ENCODE peak calls at places on chromosomes 12 and 14, in nine cellular contexts. K, B, Z, I, J, N, H, P and M are unnamed samples.

GRCh38 chr14:55881577-55882241 is 236.5 kb upstream of the PELI2 start:
- DNase-seq in K (no peak), B (peak; percentile 74), Z (no peak), I (no peak), J (peak; percentile 4), N (no peak), H (no peak), P (peak; percentile 61), M (peak; percentile 7)

GRCh38 chr12:5745251-5745888 is 199.7 kb downstream of the ANO2 start:
- DNase-seq in K (no peak), B (peak; percentile 73), Z (peak; percentile 47), I (peak; percentile 77), J (peak; percentile 39), N (no peak), H (peak; percentile 19), P (peak; percentile 60), M (peak; percentile 45)

GRCh38 chr14:81323621-81324400 is 76.3 kb downstream of the STON2 start:
- DNase-seq in K (peak; percentile 63), B (no peak), Z (peak; percentile 36), I (peak; percentile 81), J (no peak), N (no peak), H (no peak), P (no peak), M (no peak)

GRCh38 chr14:105665247-105665950 is 139.0 kb downstream of the TMEM121 start:
- DNase-seq in K (no peak), B (no peak), Z (no peak), I (no peak), J (no peak), N (no peak), H (no peak), P (no peak), M (no peak)

GRCh38 chr12:18898469-18898868 is 160.6 kb downstream of the CAPZA3 start:
- DNase-seq in K (no peak), B (peak; percentile 52), Z (no peak), I (no peak), J (no peak), N (no peak), H (no peak), P (no peak), M (no peak)

GRCh38 chr12:62787023-62787422 is 147.9 kb downstream of the PPM1H start:
- DNase-seq in K (no peak), B (no peak), Z (no peak), I (no peak), J (no peak), N (no peak), H (no peak), P (no peak), M (no peak)

GRCh38 chr14:95445676-95446075 is 70.8 kb downstream of the SYNE3 start:
- DNase-seq in K (no peak), B (no peak), Z (no peak), I (no peak), J (no peak), N (no peak), H (no peak), P (no peak), M (no peak)

GRCh38 chr12:85413266-85413665 is 133.2 kb downstream of the ALX1 start:
- DNase-seq in K (no peak), B (no peak), Z (no peak), I (no peak), J (no peak), N (no peak), H (peak; percentile 5), P (no peak), M (no peak)

GRCh38 chr14:60357551-60357930 is 108.5 kb downstream of the PPM1A start:
- DNase-seq in K (no peak), B (no peak), Z (no peak), I (no peak), J (no peak), N (no peak), H (no peak), P (no peak), M (no peak)

GRCh38 chr14:70638416-70638815 is 3.3 kb upstream of the TTC9 start:
- DNase-seq in K (peak; percentile 61), B (no peak), Z (no peak), I (no peak), J (no peak), N (no peak), H (no peak), P (no peak), M (no peak)

GRCh38 chr12:6539276-6540134 is 5.2 kb downstream of the GAPDH start:
- DNase-seq in K (no peak), B (peak; percentile 49), Z (no peak), I (peak; percentile 56), J (no peak), N (no peak), H (peak; percentile 48), P (no peak), M (no peak)

GRCh38 chr12:120439646-120440247 is 1.8 kb downstream of the COX6A1 start:
- DNase-seq in K (peak; percentile 24), B (peak; percentile 80), Z (peak; percentile 59), I (peak; percentile 63), J (peak; percentile 63), N (peak; percentile 42), H (peak; percentile 68), P (peak; percentile 65), M (peak; percentile 26)

GRCh38 chr14:102238131-102238530 is 66.8 kb downstream of the MOK start:
- DNase-seq in K (no peak), B (no peak), Z (no peak), I (no peak), J (no peak), N (no peak), H (no peak), P (no peak), M (no peak)

GRCh38 chr14:30221546-30221945 is 293.9 kb upstream of the PRKD1 start:
- DNase-seq in K (no peak), B (no peak), Z (no peak), I (no peak), J (no peak), N (no peak), H (no peak), P (no peak), M (no peak)

GRCh38 chr14:72476657-72477499 is 417.0 kb downstream of the DPF3 start:
- DNase-seq in K (no peak), B (peak; percentile 79), Z (peak; percentile 76), I (no peak), J (peak; percentile 74), N (no peak), H (peak; percentile 31), P (no peak), M (peak; percentile 85)

GRCh38 chr14:60658116-60658515 is 8.8 kb upstream of the SIX1 start:
- DNase-seq in K (no peak), B (no peak), Z (no peak), I (no peak), J (no peak), N (no peak), H (no peak), P (no peak), M (no peak)

GRCh38 chr12:14403711-14404164 is 38.3 kb downstream of the ATF7IP start:
- DNase-seq in K (peak; percentile 68), B (peak; percentile 67), Z (no peak), I (peak; percentile 51), J (peak; percentile 82), N (no peak), H (peak; percentile 85), P (peak; percentile 29), M (peak; percentile 75)

GRCh38 chr12:131116437-131117117 is 162.9 kb downstream of the ADGRD1 start:
- DNase-seq in K (no peak), B (peak; percentile 70), Z (no peak), I (no peak), J (peak; percentile 43), N (no peak), H (peak; percentile 12), P (no peak), M (no peak)

GRCh38 chr14:68840454-68840853 is 47.6 kb upstream of the ZFP36L1 start:
- DNase-seq in K (peak; percentile 82), B (peak; percentile 34), Z (no peak), I (no peak), J (peak; percentile 50), N (no peak), H (no peak), P (no peak), M (no peak)

GRCh38 chr12:67068773-67069450 is 200.2 kb upstream of the CAND1 start:
- DNase-seq in K (no peak), B (peak; percentile 67), Z (no peak), I (peak; percentile 70), J (peak; percentile 25), N (peak; percentile 36), H (peak; percentile 13), P (peak; percentile 47), M (no peak)

GRCh38 chr14:28584951-28585350 is 181.6 kb upstream of the FOXG1 start:
- DNase-seq in K (no peak), B (no peak), Z (no peak), I (no peak), J (no peak), N (no peak), H (no peak), P (no peak), M (no peak)

GRCh38 chr12:98227162-98227561 is 288.2 kb upstream of the TMPO start:
- DNase-seq in K (no peak), B (no peak), Z (peak; percentile 7), I (no peak), J (peak; percentile 24), N (no peak), H (peak; percentile 6), P (no peak), M (no peak)

GRCh38 chr12:95114766-95115450 is 41.5 kb upstream of the NR2C1 start:
- DNase-seq in K (no peak), B (peak; percentile 40), Z (no peak), I (no peak), J (no peak), N (no peak), H (peak; percentile 68), P (no peak), M (no peak)

GRCh38 chr12:7339675-7340074 is 35.8 kb downstream of the ACSM4 start:
- DNase-seq in K (no peak), B (no peak), Z (no peak), I (no peak), J (no peak), N (no peak), H (no peak), P (no peak), M (no peak)

GRCh38 chr14:104118006-104118844 is 20.2 kb upstream of the KIF26A start:
- DNase-seq in K (no peak), B (no peak), Z (no peak), I (peak; percentile 17), J (no peak), N (no peak), H (no peak), P (no peak), M (no peak)

GRCh38 chr12:132146772-132147422 is 2.6 kb downstream of the NOC4L start:
- DNase-seq in K (no peak), B (no peak), Z (no peak), I (no peak), J (no peak), N (no peak), H (no peak), P (peak; percentile 14), M (no peak)

GRCh38 chr12:6608592-6609311 is 1.6 kb upstream of the CHD4 start:
- DNase-seq in K (no peak), B (no peak), Z (no peak), I (no peak), J (no peak), N (peak; percentile 47), H (peak; percentile 37), P (no peak), M (no peak)

GRCh38 chr12:52130695-52131094 is 51.2 kb downstream of the SMIM41 start:
- DNase-seq in K (peak; percentile 25), B (no peak), Z (no peak), I (no peak), J (no peak), N (no peak), H (no peak), P (no peak), M (no peak)

GRCh38 chr14:90381999-90382451 is 14.8 kb upstream of the CALM1 start:
- DNase-seq in K (no peak), B (peak; percentile 26), Z (no peak), I (peak; percentile 94), J (no peak), N (peak; percentile 51), H (no peak), P (peak; percentile 42), M (no peak)

GRCh38 chr14:93051600-93052546 is 63.9 kb downstream of the ITPK1 start:
- DNase-seq in K (no peak), B (no peak), Z (no peak), I (no peak), J (no peak), N (no peak), H (no peak), P (no peak), M (no peak)

GRCh38 chr14:105075364-105076295 is 10.4 kb upstream of the GPR132 start:
- DNase-seq in K (no peak), B (peak; percentile 72), Z (no peak), I (peak; percentile 49), J (peak; percentile 69), N (no peak), H (no peak), P (no peak), M (peak; percentile 30)